ENCODE peak calls at places on chromosomes 3 and 15, in nine cellular contexts. D, Z, K, M, H, S, N, Y and X are unnamed samples.

GRCh38 chr3:122660575-122660974 is 20.1 kb upstream of the PARP14 start:
- DNase-seq in D (no peak), Z (no peak), K (no peak), M (no peak), H (peak), S (no peak), N (no peak), Y (no peak), X (no peak)

GRCh38 chr15:28783466-28783865 is 65.0 kb downstream of the GOLGA6L7 start:
- DNase-seq in D (no peak), Z (no peak), K (no peak), M (no peak), H (no peak), S (no peak), N (no peak), Y (no peak), X (no peak)

GRCh38 chr15:99480223-99480810 is 85.5 kb upstream of the MEF2A start:
- DNase-seq in D (no peak), Z (no peak), K (no peak), M (peak), H (no peak), S (no peak), N (no peak), Y (no peak), X (no peak)

GRCh38 chr3:20039082-20039764 is 1.0 kb upstream of the KAT2B start:
- DNase-seq in D (peak), Z (no peak), K (no peak), M (no peak), H (no peak), S (no peak), N (no peak), Y (no peak), X (no peak)

GRCh38 chr15:101723161-101723873 is 956 bp downstream of the TARS3 start:
- DNase-seq in D (peak), Z (peak), K (no peak), M (peak), H (peak), S (no peak), N (no peak), Y (no peak), X (no peak)

GRCh38 chr3:7193271-7193670 is 332.4 kb downstream of the GRM7 start:
- DNase-seq in D (no peak), Z (no peak), K (no peak), M (no peak), H (no peak), S (no peak), N (no peak), Y (no peak), X (no peak)

GRCh38 chr3:197490098-197490497 is 65.7 kb downstream of the BDH1 start:
- DNase-seq in D (no peak), Z (peak), K (no peak), M (peak), H (peak), S (peak), N (no peak), Y (no peak), X (no peak)

GRCh38 chr15:81003023-81003350 is 2.3 kb downstream of the TLNRD1 start:
- DNase-seq in D (no peak), Z (no peak), K (no peak), M (no peak), H (no peak), S (no peak), N (no peak), Y (no peak), X (no peak)

GRCh38 chr15:43317566-43318184 is 12.7 kb downstream of the LCMT2 start:
- DNase-seq in D (no peak), Z (no peak), K (no peak), M (no peak), H (peak), S (no peak), N (no peak), Y (no peak), X (no peak)

GRCh38 chr3:22729981-22730380 is 473.1 kb upstream of the UBE2E2 start:
- DNase-seq in D (peak), Z (peak), K (no peak), M (peak), H (peak), S (no peak), N (no peak), Y (no peak), X (no peak)

DNA sequence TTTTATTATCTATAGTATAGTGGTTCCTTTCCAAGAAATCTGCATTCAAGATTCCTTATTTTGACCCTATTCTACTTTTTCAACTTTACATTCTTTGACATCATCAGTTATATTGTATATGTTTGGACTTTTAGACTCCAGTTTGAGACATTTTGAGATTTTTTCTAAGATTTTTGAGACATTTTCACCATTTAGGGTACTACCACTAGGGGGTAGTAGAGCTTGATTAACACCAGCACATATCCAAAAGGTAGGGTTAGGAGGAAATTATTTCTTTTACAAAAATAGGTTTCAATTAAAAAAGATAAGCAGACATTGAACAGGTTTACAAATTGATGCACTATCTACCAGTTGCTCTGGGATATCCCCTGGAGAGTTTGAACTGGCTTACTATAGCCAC is 262.5 kb downstream of the SCAPER start:
- DNase-seq in D (peak), Z (peak), K (no peak), M (no peak), H (peak), S (no peak), N (no peak), Y (no peak), X (no peak)
- TF ChIP-seq CTCF in D (peak), Z (peak), K (no peak), M (peak), H (peak), S (peak), N (peak), Y (peak), X (no peak)

GRCh38 chr3:184323696-184324095 is 9.3 kb downstream of the EIF4G1 start:
- DNase-seq in D (no peak), Z (no peak), K (no peak), M (no peak), H (no peak), S (no peak), N (no peak), Y (no peak), X (no peak)

GRCh38 chr3:184321666-184322065 is 7.3 kb downstream of the EIF4G1 start:
- DNase-seq in D (no peak), Z (no peak), K (no peak), M (no peak), H (no peak), S (no peak), N (no peak), Y (no peak), X (no peak)

GRCh38 chr3:184325269-184325668 is 10.9 kb downstream of the EIF4G1 start:
- DNase-seq in D (no peak), Z (no peak), K (no peak), M (no peak), H (no peak), S (no peak), N (no peak), Y (no peak), X (no peak)

GRCh38 chr3:184325715-184326114 is 11.3 kb downstream of the EIF4G1 start:
- DNase-seq in D (no peak), Z (no peak), K (no peak), M (no peak), H (no peak), S (no peak), N (no peak), Y (no peak), X (no peak)

DNA sequence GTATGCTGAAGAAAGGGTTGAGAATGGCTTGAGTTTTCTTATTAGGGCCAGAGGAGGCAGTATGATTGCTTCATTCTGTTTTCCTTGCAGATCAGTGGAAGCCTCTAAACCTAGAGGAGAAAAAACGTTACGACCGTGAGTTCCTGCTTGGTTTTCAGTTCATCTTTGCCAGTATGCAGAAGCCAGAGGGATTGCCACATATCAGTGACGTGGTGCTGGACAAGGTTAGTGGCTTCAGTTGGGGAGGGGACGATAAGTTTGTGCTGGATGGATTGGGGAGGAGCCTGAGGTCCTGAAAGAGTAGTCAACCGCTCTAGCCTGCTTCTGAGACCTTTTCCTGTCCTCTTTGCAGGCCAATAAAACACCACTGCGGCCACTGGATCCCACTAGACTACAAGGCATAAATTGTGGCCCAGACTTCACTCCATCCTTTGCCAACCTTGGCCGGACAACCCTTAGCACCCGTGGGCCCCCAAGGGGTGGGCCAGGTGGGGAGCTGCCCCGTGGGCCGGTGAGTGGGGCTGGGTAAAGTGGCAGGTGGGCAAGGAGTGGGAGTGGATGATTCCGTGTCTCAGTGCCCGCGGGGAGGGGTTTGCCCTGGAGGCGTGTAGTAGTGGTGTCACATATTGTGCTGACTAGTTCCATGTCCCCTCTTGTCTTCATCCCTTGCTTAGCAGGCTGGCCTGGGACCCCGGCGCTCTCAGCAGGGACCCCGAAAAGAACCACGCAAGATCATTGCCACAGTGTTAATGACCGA is 8.5 kb downstream of the EIF4G1 start:
- DNase-seq in D (no peak), Z (no peak), K (no peak), M (no peak), H (no peak), S (no peak), N (no peak), Y (no peak), X (no peak)
- TF ChIP-seq CTCF in D (no peak), Z (no peak), K (no peak), M (no peak), H (no peak), S (no peak), N (no peak), Y (no peak), X (no peak)

GRCh38 chr3:142963266-142964149 is at the start of gene PAQR9:
- DNase-seq in D (no peak), Z (peak), K (peak), M (no peak), H (no peak), S (no peak), N (no peak), Y (peak), X (no peak)
- TF ChIP-seq CTCF in D (no peak), Z (no peak), K (no peak), M (no peak), H (no peak), S (no peak), N (no peak), Y (no peak), X (no peak)

DNA sequence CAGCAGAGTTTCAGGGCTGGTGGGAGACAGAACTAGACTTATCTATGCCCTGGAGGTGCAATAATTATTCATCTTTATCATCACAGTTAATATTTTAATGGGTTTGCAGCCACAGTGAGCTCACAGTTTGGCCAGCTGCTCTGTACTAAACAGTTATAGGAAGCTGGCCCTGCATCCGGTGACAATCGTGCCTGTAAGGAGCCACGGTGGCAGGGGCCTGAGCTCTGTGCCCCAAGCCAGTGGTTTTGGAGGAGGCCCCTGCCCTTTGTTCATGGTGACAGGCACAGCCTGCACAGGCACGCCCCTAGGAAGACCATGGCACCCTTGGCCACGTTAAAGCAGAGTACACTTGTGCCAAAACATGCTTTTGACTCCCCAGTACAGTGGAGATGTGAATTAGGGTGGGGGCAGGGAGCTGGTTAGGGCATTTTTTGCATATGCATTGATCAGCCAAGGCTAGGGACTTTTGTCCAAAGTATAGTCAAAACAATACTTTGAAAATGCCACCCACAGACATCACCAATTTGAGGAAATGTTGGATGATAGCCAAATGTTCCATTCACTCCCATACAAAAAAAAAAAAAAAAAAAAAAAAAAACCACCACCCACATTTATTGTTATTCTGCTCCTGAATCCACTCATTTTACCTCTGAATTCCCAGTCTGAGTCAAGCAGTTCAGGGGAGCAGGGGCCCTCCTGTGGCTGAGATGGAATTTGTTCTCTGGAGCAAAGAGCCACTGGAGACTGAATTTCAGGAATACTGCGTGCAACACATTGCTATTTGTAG is 3.4 kb upstream of the RFTN1 start:
- DNase-seq in D (peak), Z (peak), K (no peak), M (peak), H (peak), S (no peak), N (no peak), Y (no peak), X (no peak)
- TF ChIP-seq CTCF in D (no peak), Z (peak), K (peak), M (peak), H (peak), S (peak), N (no peak), Y (peak), X (no peak)

DNA sequence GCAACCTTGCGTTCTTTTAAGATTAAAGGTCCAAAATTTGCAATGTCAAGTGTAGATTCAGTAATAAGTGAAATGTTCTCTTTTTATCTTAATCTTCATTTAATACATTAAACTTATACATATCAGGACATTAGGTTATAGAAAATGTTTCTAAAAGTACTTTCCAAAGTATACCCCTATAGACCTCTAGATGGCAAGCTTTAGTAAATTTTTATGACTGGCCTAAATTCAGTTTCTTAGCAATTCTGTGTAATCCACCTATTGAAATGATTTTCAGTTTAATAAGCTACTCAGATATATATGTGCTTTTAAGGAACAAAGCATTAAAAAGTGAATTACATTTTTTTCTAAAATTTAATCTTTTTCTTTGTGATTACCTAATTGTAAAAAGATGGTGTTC is 342.2 kb downstream of the GBE1 start:
- DNase-seq in D (no peak), Z (peak), K (no peak), M (peak), H (peak), S (no peak), N (no peak), Y (no peak), X (no peak)
- TF ChIP-seq CTCF in D (peak), Z (peak), K (peak), M (peak), H (peak), S (peak), N (no peak), Y (peak), X (no peak)

GRCh38 chr15:44728576-44729393 is 7.5 kb upstream of the TRIM69 start:
- DNase-seq in D (peak), Z (peak), K (peak), M (peak), H (peak), S (peak), N (peak), Y (peak), X (peak)

GRCh38 chr15:44727462-44728231 is 8.7 kb upstream of the TRIM69 start:
- DNase-seq in D (peak), Z (no peak), K (no peak), M (no peak), H (peak), S (no peak), N (no peak), Y (no peak), X (no peak)

GRCh38 chr15:44726136-44726535 is 10.2 kb upstream of the TRIM69 start:
- DNase-seq in D (peak), Z (peak), K (no peak), M (no peak), H (peak), S (no peak), N (no peak), Y (no peak), X (no peak)

GRCh38 chr15:44729394-44729913 is 6.9 kb upstream of the TRIM69 start:
- DNase-seq in D (peak), Z (peak), K (peak), M (peak), H (peak), S (peak), N (no peak), Y (no peak), X (no peak)

DNA sequence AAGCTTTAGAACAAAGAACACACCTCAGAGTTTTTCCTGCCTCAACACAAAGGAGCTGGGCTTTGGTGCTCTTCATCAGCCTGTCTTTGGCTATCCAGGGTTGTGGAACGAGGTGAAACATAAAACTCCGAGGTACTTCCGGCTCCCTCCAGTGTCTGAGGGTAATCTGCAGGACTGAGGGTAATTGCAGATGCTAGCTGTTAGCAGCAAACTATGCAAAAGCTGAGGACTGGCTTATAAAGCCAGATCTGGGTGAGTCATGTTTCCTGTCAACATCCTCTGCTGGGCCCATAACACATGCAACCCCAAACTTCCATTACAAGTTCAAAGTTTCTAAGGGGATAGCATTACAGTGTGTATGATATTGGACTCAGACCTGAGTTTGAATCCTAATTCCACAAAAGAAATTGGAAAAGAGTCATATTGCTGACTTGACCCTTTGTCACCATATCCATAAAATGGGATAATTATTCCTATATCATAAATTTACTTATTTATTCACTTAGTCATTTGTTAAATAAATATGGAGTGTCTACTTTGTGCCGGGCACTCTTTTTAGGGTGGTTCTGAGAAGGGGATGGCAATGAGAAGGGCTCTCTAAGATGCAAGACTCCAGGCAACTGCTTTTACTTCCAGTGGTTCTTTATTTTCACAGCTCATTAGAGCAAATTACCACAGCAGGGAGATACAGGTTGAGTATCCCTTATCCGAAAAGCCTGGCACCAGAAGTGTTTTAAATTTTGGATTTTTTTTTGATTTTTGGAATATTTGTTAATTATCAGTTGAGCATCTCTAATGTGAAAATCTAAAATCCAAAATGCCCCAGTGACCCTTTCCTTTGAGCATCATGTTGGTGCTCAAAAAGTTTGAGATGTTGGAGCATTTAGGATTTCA is 9.5 kb upstream of the TRIM69 start:
- DNase-seq in D (peak), Z (peak), K (no peak), M (peak), H (peak), S (no peak), N (peak), Y (no peak), X (no peak)
- TF ChIP-seq CTCF in D (no peak), Z (peak), K (no peak), M (peak), H (no peak), S (no peak), N (no peak), Y (no peak), X (no peak)

DNA sequence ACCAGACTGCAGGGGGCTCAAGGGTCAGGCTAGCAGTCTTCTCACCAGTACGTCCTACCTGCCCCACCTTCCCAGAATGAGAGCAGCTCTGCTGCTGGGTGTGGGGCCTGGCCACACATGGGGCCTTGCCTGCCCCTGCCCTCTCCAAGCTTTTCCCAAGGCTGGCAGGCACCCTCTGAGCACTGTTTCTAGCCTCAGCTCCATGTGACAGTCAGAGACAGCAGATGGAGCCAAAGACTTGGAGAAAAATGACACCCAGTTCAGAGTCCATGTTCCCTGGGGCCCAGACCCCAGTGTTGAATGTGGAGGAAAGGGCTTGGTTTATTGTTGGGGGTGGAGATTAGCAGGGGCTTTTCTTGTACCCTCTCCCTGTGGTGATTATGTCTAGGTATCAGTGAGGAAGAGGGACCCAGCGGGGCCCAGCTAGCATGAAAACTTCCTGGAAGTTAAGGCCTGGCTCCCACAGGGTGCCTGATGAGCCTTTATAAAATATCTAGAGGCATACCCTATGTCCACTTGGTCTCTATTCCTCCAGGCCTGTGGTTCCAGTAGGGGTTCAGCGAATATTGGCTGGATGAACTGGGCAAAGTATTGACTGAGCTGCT is 153.8 kb downstream of the EEFSEC start:
- DNase-seq in D (no peak), Z (no peak), K (no peak), M (no peak), H (no peak), S (no peak), N (no peak), Y (no peak), X (no peak)
- TF ChIP-seq CTCF in D (no peak), Z (no peak), K (no peak), M (peak), H (no peak), S (no peak), N (no peak), Y (peak), X (no peak)

GRCh38 chr15:45199136-45199810 is 11.5 kb upstream of the SHF start:
- DNase-seq in D (peak), Z (no peak), K (no peak), M (no peak), H (peak), S (no peak), N (peak), Y (no peak), X (no peak)
- TF ChIP-seq CTCF in D (no peak), Z (no peak), K (no peak), M (no peak), H (no peak), S (no peak), N (no peak), Y (no peak), X (no peak)

GRCh38 chr15:90934949-90935751 is at the start of gene UNC45A:
- DNase-seq in D (peak), Z (peak), K (peak), M (peak), H (peak), S (peak), N (peak), Y (peak), X (peak)
- TF ChIP-seq CTCF in D (no peak), Z (no peak), K (no peak), M (no peak), H (no peak), S (no peak), N (no peak), Y (no peak), X (no peak)

GRCh38 chr15:47496343-47497185 is 220.7 kb upstream of the SEMA6D start:
- DNase-seq in D (no peak), Z (no peak), K (no peak), M (no peak), H (no peak), S (no peak), N (no peak), Y (no peak), X (no peak)
- TF ChIP-seq CTCF in D (no peak), Z (peak), K (no peak), M (peak), H (peak), S (no peak), N (no peak), Y (peak), X (no peak)